ENCODE peak calls at places on chromosomes 7 and 10, in five cellular contexts. I is fibroblast of villous mesenchyme, S is mesothelial cell of epicardium, O is NCI-H446, Z is caudate nucleus. V is an unnamed sample.

GRCh38 chr10:121851791-121852190 is 76.0 kb downstream of the ATE1 start:
- DNase-seq in O (no peak), I (no peak), S (no peak), Z (no peak), V (no peak)

GRCh38 chr7:38409524-38409923 is 136.1 kb upstream of the TARP start:
- DNase-seq in I (no peak), O (no peak), S (no peak), Z (no peak), V (no peak)

GRCh38 chr10:17504547-17505245 is 50.3 kb upstream of the ST8SIA6 start:
- DNase-seq in O (no peak), Z (no peak), I (peak; percentile 42), S (no peak), V (no peak)

GRCh38 chr7:115127399-115128021 is 205.6 kb downstream of the MDFIC start:
- DNase-seq in I (no peak), Z (no peak), S (no peak), O (no peak), V (no peak)

GRCh38 chr7:70040971-70041766 is 442.9 kb downstream of the AUTS2 start:
- DNase-seq in I (peak; percentile 17), O (no peak), Z (no peak), S (no peak), V (no peak)

GRCh38 chr10:124339951-124340760 is 78.6 kb downstream of the OAT start:
- DNase-seq in O (no peak), I (peak; percentile 99), Z (no peak), S (no peak), V (peak; percentile 26)

GRCh38 chr10:58291538-58292174 is 22.7 kb downstream of the CISD1 start:
- DNase-seq in O (no peak), S (no peak), Z (no peak), I (peak; percentile 72), V (no peak)

GRCh38 chr7:55158541-55158940 is 139.7 kb downstream of the EGFR start:
- DNase-seq in I (peak; percentile 93), Z (no peak), S (no peak), O (no peak), V (no peak)

GRCh38 chr10:129706081-129706480 is 239.0 kb downstream of the MGMT start:
- DNase-seq in O (no peak), I (no peak), Z (no peak), S (no peak), V (peak; percentile 21)

GRCh38 chr10:15842493-15843169 is 17.7 kb downstream of the MINDY3 start:
- DNase-seq in S (no peak), O (no peak), I (peak; percentile 42), Z (no peak), V (no peak)

GRCh38 chr7:130843703-130844102 is 109.7 kb upstream of the KLF14 start:
- DNase-seq in I (no peak), Z (no peak), O (no peak), S (no peak), V (no peak)

GRCh38 chr10:27225642-27226257 is 14.8 kb downstream of the ACBD5 start:
- DNase-seq in S (no peak), Z (no peak), I (no peak), O (no peak), V (no peak)

GRCh38 chr7:52285689-52286088 is 749.7 kb upstream of the POM121L12 start:
- DNase-seq in Z (no peak), I (no peak), S (no peak), O (no peak), V (no peak)